ENCODE peak calls at places on chromosomes 6 and 20, in seven cellular contexts. B is neuronal stem cell, A is H1, Q is IMR-90, S is H9, U is mesendoderm, D is mesenchymal stem cell. T is an unnamed sample.

GRCh38 chr6:41599015-41599835 is 39.0 kb upstream of the MDFI start:
- DNase-seq in D (no peak), B (no peak), S (peak), A (no peak), Q (no peak), U (no peak), T (no peak)

GRCh38 chr20:19944772-19945459 is 72.2 kb upstream of the NAA20 start:
- DNase-seq in Q (peak), S (no peak), D (peak), B (no peak), U (no peak), A (no peak), T (no peak)

GRCh38 chr6:90466191-90466940 is 120.5 kb downstream of the MAP3K7 start:
- DNase-seq in Q (peak), A (no peak), B (peak), D (peak), U (peak), S (no peak), T (no peak)

GRCh38 chr6:137277971-137278602 is 58.9 kb upstream of the IFNGR1 start:
- DNase-seq in Q (peak), B (peak), A (peak), D (peak), S (peak), U (peak), T (peak)

GRCh38 chr20:49186535-49187329 is 1.4 kb downstream of the STAU1 start:
- DNase-seq in D (peak), Q (peak), S (no peak), U (peak), A (no peak), B (peak), T (peak)

GRCh38 chr6:114334237-114334636 is 8.6 kb downstream of the HS3ST5 start:
- DNase-seq in U (peak), A (no peak), B (no peak), D (no peak), S (no peak), Q (no peak), T (no peak)

GRCh38 chr20:57622579-57623381 is 2.6 kb upstream of the ZBP1 start:
- DNase-seq in B (peak), Q (peak), D (no peak), A (peak), U (peak), S (peak), T (peak)

GRCh38 chr6:42692151-42692911 is 30.1 kb downstream of the PRPH2 start:
- DNase-seq in Q (peak), D (peak), S (no peak), U (peak), B (no peak), A (no peak), T (no peak)

GRCh38 chr6:140538926-140539325 is 1164.5 kb upstream of the CITED2 start:
- DNase-seq in B (no peak), Q (peak), A (no peak), D (no peak), S (no peak), U (peak), T (peak)

GRCh38 chr20:33914871-33915270 is 78.8 kb upstream of the RALY start:
- DNase-seq in U (no peak), D (no peak), A (no peak), Q (peak), S (no peak), B (no peak), T (peak)

GRCh38 chr6:148455674-148456559 is 113.3 kb downstream of the SASH1 start:
- DNase-seq in D (no peak), U (no peak), S (no peak), B (no peak), Q (no peak), A (no peak), T (peak)

GRCh38 chr6:23659125-23659524 is 466.9 kb upstream of the NRSN1 start:
- DNase-seq in B (peak), D (peak), U (peak), A (peak), Q (peak), S (peak), T (peak)

GRCh38 chr6:6332240-6332639 is 11.8 kb upstream of the F13A1 start:
- DNase-seq in S (no peak), A (no peak), D (no peak), B (no peak), U (no peak), Q (no peak), T (no peak)

GRCh38 chr6:4967301-4968030 is 36.4 kb downstream of the RPP40 start:
- DNase-seq in D (no peak), B (no peak), Q (no peak), A (no peak), U (no peak), S (no peak), T (peak)

GRCh38 chr6:161104966-161105365 is 113.4 kb downstream of the MAP3K4 start:
- DNase-seq in B (no peak), S (no peak), D (no peak), U (no peak), A (no peak), Q (peak), T (peak)

GRCh38 chr20:45338121-45339030 is 9.8 kb downstream of the SDC4 start:
- DNase-seq in D (peak), B (no peak), Q (no peak), U (peak), S (no peak), A (no peak), T (no peak)

GRCh38 chr6:38782616-38783015 is 67.5 kb downstream of the DNAH8 start:
- DNase-seq in D (no peak), Q (no peak), U (no peak), A (no peak), S (no peak), B (no peak), T (no peak)

GRCh38 chr20:45392733-45393132 is 14.6 kb upstream of the TP53TG5 start:
- DNase-seq in U (peak), D (no peak), B (no peak), Q (no peak), A (no peak), S (no peak), T (no peak)

GRCh38 chr6:92460133-92460532 is 959.2 kb downstream of the EPHA7 start:
- DNase-seq in Q (no peak), A (no peak), B (no peak), U (no peak), S (no peak), D (no peak), T (no peak)

GRCh38 chr6:129281173-129281796 is 398.3 kb downstream of the LAMA2 start:
- DNase-seq in U (no peak), B (no peak), D (no peak), A (no peak), S (no peak), Q (no peak), T (no peak)

GRCh38 chr20:32806356-32806755 is 13.4 kb upstream of the MAPRE1 start:
- DNase-seq in B (no peak), A (no peak), S (no peak), Q (no peak), U (no peak), D (no peak), T (peak)

GRCh38 chr6:40631760-40632159 is 44.6 kb upstream of the LRFN2 start:
- DNase-seq in B (no peak), U (peak), S (no peak), A (no peak), Q (no peak), D (no peak), T (no peak)

GRCh38 chr6:105372862-105373182 is 30.1 kb downstream of the PREP start:
- DNase-seq in A (no peak), U (no peak), S (no peak), D (no peak), B (no peak), Q (no peak), T (no peak)

GRCh38 chr20:45779011-45779915 is 12.4 kb downstream of the WFDC3 start:
- DNase-seq in B (no peak), A (no peak), Q (peak), S (no peak), U (no peak), D (peak), T (peak)

GRCh38 chr6:84766796-84767590 is 2.6 kb upstream of the TBX18 start:
- DNase-seq in B (peak), Q (no peak), U (peak), S (peak), D (peak), A (no peak), T (no peak)

GRCh38 chr6:165732696-165733486 is 69.8 kb upstream of the PDE10A start:
- DNase-seq in U (no peak), S (no peak), A (no peak), B (no peak), D (no peak), Q (no peak), T (no peak)

GRCh38 chr6:28977351-28978136 is 27.6 kb downstream of the ZNF311 start:
- DNase-seq in A (no peak), Q (peak), D (peak), B (no peak), S (peak), U (no peak), T (peak)
- H2BK5ac ChIP-seq in A (peak), Q (no peak), D (no peak), B (no peak), S (no peak), U (no peak), T (peak)

GRCh38 chr6:26531897-26532296 is 6.3 kb upstream of the HMGN4 start:
- DNase-seq in S (no peak), D (no peak), Q (no peak), A (no peak), U (no peak), B (no peak), T (no peak)

GRCh38 chr6:26536571-26537159 is 1.5 kb upstream of the HMGN4 start:
- DNase-seq in Q (peak), U (peak), S (peak), B (peak), D (peak), A (no peak), T (peak)

GRCh38 chr6:26534681-26535465 is 3.3 kb upstream of the HMGN4 start:
- DNase-seq in D (no peak), A (no peak), S (no peak), U (no peak), Q (no peak), B (no peak), T (no peak)

GRCh38 chr6:26532699-26533523 is 5.3 kb upstream of the HMGN4 start:
- DNase-seq in D (peak), U (peak), S (peak), Q (peak), B (peak), A (no peak), T (peak)

GRCh38 chr6:26533532-26533931 is 4.6 kb upstream of the HMGN4 start:
- DNase-seq in D (no peak), Q (no peak), B (no peak), U (no peak), S (no peak), A (no peak), T (no peak)
- H2BK120ac ChIP-seq in D (no peak), Q (no peak), B (no peak), U (no peak), S (no peak), A (no peak), T (no peak)

GRCh38 chr6:15855311-15855710 is 192.5 kb upstream of the DTNBP1 start:
- DNase-seq in U (peak), D (no peak), S (peak), Q (no peak), A (no peak), B (no peak), T (no peak)
- H2BK5ac ChIP-seq in U (no peak), D (no peak), S (no peak), Q (no peak), A (no peak), B (no peak), T (no peak)

DNA sequence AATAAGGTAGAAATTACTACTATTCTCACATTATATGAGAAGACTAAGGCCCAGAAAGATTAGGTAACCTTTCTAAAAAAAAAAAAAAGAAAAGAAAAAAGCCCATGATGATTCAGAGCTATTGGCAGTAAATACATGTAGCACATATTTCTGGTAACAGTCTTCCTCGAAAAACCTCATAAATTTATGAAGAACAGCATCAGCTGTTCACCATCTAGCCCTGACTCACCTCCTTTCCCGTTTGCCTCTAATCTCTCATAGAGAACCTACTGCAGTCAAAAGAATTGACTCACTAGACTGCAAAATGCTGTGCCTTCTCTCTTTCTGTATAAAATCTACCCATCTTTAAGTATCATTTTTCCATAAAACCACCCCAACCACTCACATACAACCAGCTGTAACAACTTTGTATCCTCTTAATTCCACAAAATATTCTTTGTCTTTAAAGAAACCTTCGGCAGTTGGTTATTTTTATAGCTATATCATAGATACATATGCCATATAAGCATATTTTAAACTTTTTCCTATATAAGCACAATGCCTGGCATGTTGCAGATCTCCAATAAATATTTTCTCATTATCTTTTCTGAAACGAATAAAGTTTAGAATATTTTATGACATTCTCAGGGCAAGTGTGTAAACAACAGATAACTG is 152.7 kb upstream of the ENPP5 start:
- DNase-seq in Q (peak), A (no peak), D (peak), B (no peak), U (no peak), S (no peak), T (no peak)
- H2BK120ac ChIP-seq in Q (no peak), A (no peak), D (no peak), B (no peak), U (no peak), S (no peak), T (no peak)

DNA sequence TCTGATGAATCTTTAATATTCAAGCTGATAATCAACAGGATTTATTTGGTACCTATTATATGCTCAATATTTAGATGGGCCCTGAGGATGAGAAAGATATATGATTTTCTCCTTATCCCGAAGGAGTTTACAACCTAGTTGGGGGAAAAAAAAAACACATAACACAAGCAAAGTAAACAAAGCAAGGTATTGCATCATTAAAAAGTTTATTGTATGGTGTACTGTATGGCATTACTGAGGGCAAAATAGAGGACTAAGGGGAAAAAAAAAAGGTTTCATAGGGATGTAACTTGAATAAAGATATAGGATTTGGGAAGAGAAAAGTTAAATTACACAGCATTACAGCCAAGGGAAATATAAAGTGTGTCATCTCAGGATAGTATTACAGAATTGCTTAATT is 574.7 kb downstream of the TBC1D32 start:
- DNase-seq in Q (no peak), B (no peak), D (no peak), S (no peak), A (no peak), U (no peak), T (no peak)
- H2BK5ac ChIP-seq in Q (no peak), B (no peak), D (no peak), S (no peak), A (no peak), U (no peak), T (no peak)

GRCh38 chr20:47879771-47880170 is 94.5 kb upstream of the SULF2 start:
- DNase-seq in S (no peak), Q (no peak), U (no peak), A (no peak), D (no peak), B (no peak), T (no peak)
- H2BK120ac ChIP-seq in S (no peak), Q (no peak), U (no peak), A (no peak), D (no peak), B (no peak), T (no peak)

GRCh38 chr6:143596857-143597256 is 80.9 kb upstream of the PHACTR2 start:
- DNase-seq in U (peak), Q (peak), D (peak), A (no peak), B (no peak), S (no peak), T (peak)

GRCh38 chr6:143594647-143595046 is 83.1 kb upstream of the PHACTR2 start:
- DNase-seq in S (no peak), Q (peak), D (peak), A (no peak), B (no peak), U (no peak), T (no peak)

GRCh38 chr6:143598466-143599080 is 79.2 kb upstream of the PHACTR2 start:
- DNase-seq in U (peak), Q (no peak), B (no peak), D (no peak), A (no peak), S (no peak), T (no peak)

GRCh38 chr6:143592335-143592734 is 80.8 kb upstream of the FUCA2 start:
- DNase-seq in D (no peak), S (no peak), Q (no peak), A (no peak), B (no peak), U (peak), T (peak)

DNA sequence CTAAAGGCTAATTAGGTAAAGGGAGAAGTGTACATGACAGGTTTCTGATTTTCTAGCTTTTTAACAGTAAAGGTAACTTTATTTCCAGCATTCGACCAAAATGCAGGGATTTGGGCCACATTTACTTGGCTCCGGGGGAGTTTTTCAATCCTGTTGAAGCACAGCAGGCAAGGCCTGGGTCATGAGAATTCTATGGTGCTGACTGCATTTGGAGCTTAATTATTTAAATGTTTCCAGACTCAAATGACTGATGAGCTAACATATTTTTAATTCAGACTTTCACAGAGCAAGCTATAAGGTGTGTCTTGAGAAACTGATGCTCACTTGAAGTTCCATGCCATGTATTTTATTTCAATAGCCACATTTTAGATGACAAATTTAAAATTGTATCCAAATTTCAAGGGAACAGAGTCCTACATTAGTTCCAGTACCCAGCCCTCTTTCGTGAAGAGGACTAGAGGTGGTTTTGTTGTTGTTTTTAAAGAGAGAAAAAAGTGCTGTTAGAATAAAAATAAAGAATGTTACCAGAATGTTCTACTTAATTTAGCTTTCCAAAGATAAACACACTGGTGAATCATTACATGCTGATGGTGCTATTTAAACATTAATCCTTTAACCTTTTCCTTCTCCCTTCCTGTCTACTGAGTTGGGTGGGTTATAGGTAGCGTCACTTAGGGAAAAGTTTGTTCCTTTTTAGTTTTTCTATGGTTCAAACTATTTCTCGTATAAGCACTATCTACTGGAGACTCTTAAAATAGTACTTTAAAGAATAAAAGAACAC is 82.3 kb upstream of the PHACTR2 start:
- DNase-seq in U (no peak), Q (no peak), B (no peak), S (no peak), D (no peak), A (no peak), T (no peak)
- H2BK5ac ChIP-seq in U (no peak), Q (peak), B (no peak), S (no peak), D (no peak), A (no peak), T (no peak)

T was measured in trophoblast cell.